ENCODE peak calls at places on chromosomes 16 and 17, in nine cellular contexts. One of them, this sample, is unnamed.

GRCh38 chr16:26688699-26689098 is 378.0 kb upstream of the C16orf82 start:
- DNase-seq in adrenal gland: no peak
- DNase-seq in dorsolateral prefrontal cortex: no peak
- DNase-seq in A549: no peak
- DNase-seq in SK-N-SH: no peak
- DNase-seq in HL-60: no peak
- DNase-seq in lung: no peak
- DNase-seq in psoas muscle: no peak
- DNase-seq in ascending aorta: no peak
- DNase-seq in this sample: no peak

GRCh38 chr17:35730400-35731005 is 936 bp upstream of the RASL10B start:
- DNase-seq in adrenal gland: no peak
- DNase-seq in dorsolateral prefrontal cortex: no peak
- DNase-seq in A549: no peak
- DNase-seq in SK-N-SH: no peak
- DNase-seq in HL-60: no peak
- DNase-seq in lung: no peak
- DNase-seq in psoas muscle: no peak
- DNase-seq in ascending aorta: no peak
- DNase-seq in this sample: no peak

GRCh38 chr17:40063034-40063765 is 435 bp downstream of the THRA start:
- DNase-seq in adrenal gland: peak; percentile 59
- DNase-seq in dorsolateral prefrontal cortex: no peak
- DNase-seq in A549: no peak
- DNase-seq in SK-N-SH: peak; percentile 82
- DNase-seq in HL-60: peak; percentile 91
- DNase-seq in lung: peak; percentile 62
- DNase-seq in psoas muscle: peak; percentile 70
- DNase-seq in ascending aorta: no peak
- DNase-seq in this sample: no peak

GRCh38 chr16:55403464-55403863 is 75.5 kb upstream of the MMP2 start:
- DNase-seq in adrenal gland: no peak
- DNase-seq in dorsolateral prefrontal cortex: no peak
- DNase-seq in A549: no peak
- DNase-seq in SK-N-SH: no peak
- DNase-seq in HL-60: no peak
- DNase-seq in lung: no peak
- DNase-seq in psoas muscle: no peak
- DNase-seq in ascending aorta: no peak
- DNase-seq in this sample: no peak

GRCh38 chr17:19568016-19568350 is 34.3 kb downstream of the SLC47A1 start:
- DNase-seq in adrenal gland: no peak
- DNase-seq in dorsolateral prefrontal cortex: no peak
- DNase-seq in A549: no peak
- DNase-seq in SK-N-SH: no peak
- DNase-seq in HL-60: no peak
- DNase-seq in lung: no peak
- DNase-seq in psoas muscle: no peak
- DNase-seq in ascending aorta: no peak
- DNase-seq in this sample: no peak

GRCh38 chr17:66508896-66509843 is 206.8 kb downstream of the PRKCA start:
- DNase-seq in adrenal gland: peak; percentile 71
- DNase-seq in dorsolateral prefrontal cortex: no peak
- DNase-seq in A549: peak; percentile 97
- DNase-seq in SK-N-SH: no peak
- DNase-seq in HL-60: no peak
- DNase-seq in lung: peak; percentile 64
- DNase-seq in psoas muscle: no peak
- DNase-seq in ascending aorta: no peak
- DNase-seq in this sample: no peak

GRCh38 chr17:3687949-3688614 is 7.9 kb downstream of the P2RX5 start:
- DNase-seq in adrenal gland: no peak
- DNase-seq in dorsolateral prefrontal cortex: no peak
- DNase-seq in A549: no peak
- DNase-seq in SK-N-SH: peak; percentile 27
- DNase-seq in HL-60: no peak
- DNase-seq in lung: no peak
- DNase-seq in psoas muscle: no peak
- DNase-seq in ascending aorta: no peak
- DNase-seq in this sample: no peak

GRCh38 chr17:74190154-74190553 is 13.3 kb upstream of the RPL38 start:
- DNase-seq in adrenal gland: no peak
- DNase-seq in dorsolateral prefrontal cortex: no peak
- DNase-seq in A549: peak; percentile 73
- DNase-seq in SK-N-SH: peak; percentile 90
- DNase-seq in HL-60: no peak
- DNase-seq in lung: no peak
- DNase-seq in psoas muscle: no peak
- DNase-seq in ascending aorta: no peak
- DNase-seq in this sample: no peak

GRCh38 chr17:77619851-77620250 is 338.7 kb upstream of the TNRC6C start:
- DNase-seq in adrenal gland: no peak
- DNase-seq in dorsolateral prefrontal cortex: no peak
- DNase-seq in A549: peak; percentile 45
- DNase-seq in SK-N-SH: no peak
- DNase-seq in HL-60: no peak
- DNase-seq in lung: no peak
- DNase-seq in psoas muscle: no peak
- DNase-seq in ascending aorta: no peak
- DNase-seq in this sample: no peak

GRCh38 chr17:38742431-38743308 is 5.5 kb downstream of the PCGF2 start:
- DNase-seq in adrenal gland: peak; percentile 69
- DNase-seq in dorsolateral prefrontal cortex: no peak
- DNase-seq in A549: peak; percentile 51
- DNase-seq in SK-N-SH: peak; percentile 84
- DNase-seq in HL-60: no peak
- DNase-seq in lung: peak; percentile 72
- DNase-seq in psoas muscle: no peak
- DNase-seq in ascending aorta: no peak
- DNase-seq in this sample: no peak

GRCh38 chr17:50501054-50501453 is 7.2 kb upstream of the MYCBPAP start:
- DNase-seq in adrenal gland: no peak
- DNase-seq in dorsolateral prefrontal cortex: no peak
- DNase-seq in A549: peak; percentile 54
- DNase-seq in SK-N-SH: peak; percentile 55
- DNase-seq in HL-60: no peak
- DNase-seq in lung: no peak
- DNase-seq in psoas muscle: no peak
- DNase-seq in ascending aorta: no peak
- DNase-seq in this sample: no peak
- TF ChIP-seq CTCF in adrenal gland: peak; percentile 49
- TF ChIP-seq CTCF in dorsolateral prefrontal cortex: peak; percentile 23
- TF ChIP-seq CTCF in A549: peak; percentile 64
- TF ChIP-seq CTCF in SK-N-SH: peak; percentile 69
- TF ChIP-seq CTCF in HL-60: no peak
- TF ChIP-seq CTCF in lung: no peak
- TF ChIP-seq CTCF in psoas muscle: peak; percentile 26
- TF ChIP-seq CTCF in ascending aorta: peak; percentile 14
- TF ChIP-seq CTCF in this sample: peak; percentile 35

GRCh38 chr17:82798752-82799151 is 41.1 kb downstream of the ZNF750 start:
- DNase-seq in adrenal gland: no peak
- DNase-seq in dorsolateral prefrontal cortex: no peak
- DNase-seq in A549: no peak
- DNase-seq in SK-N-SH: no peak
- DNase-seq in HL-60: no peak
- DNase-seq in lung: no peak
- DNase-seq in psoas muscle: no peak
- DNase-seq in ascending aorta: no peak
- DNase-seq in this sample: no peak

GRCh38 chr17:82802141-82802540 is 37.7 kb downstream of the ZNF750 start:
- DNase-seq in adrenal gland: no peak
- DNase-seq in dorsolateral prefrontal cortex: no peak
- DNase-seq in A549: no peak
- DNase-seq in SK-N-SH: no peak
- DNase-seq in HL-60: no peak
- DNase-seq in lung: no peak
- DNase-seq in psoas muscle: no peak
- DNase-seq in ascending aorta: no peak
- DNase-seq in this sample: no peak

GRCh38 chr17:82799591-82799990 is 40.2 kb downstream of the ZNF750 start:
- DNase-seq in adrenal gland: no peak
- DNase-seq in dorsolateral prefrontal cortex: no peak
- DNase-seq in A549: no peak
- DNase-seq in SK-N-SH: no peak
- DNase-seq in HL-60: no peak
- DNase-seq in lung: no peak
- DNase-seq in psoas muscle: no peak
- DNase-seq in ascending aorta: no peak
- DNase-seq in this sample: no peak

GRCh38 chr17:82801377-82801970 is 38.3 kb downstream of the ZNF750 start:
- DNase-seq in adrenal gland: no peak
- DNase-seq in dorsolateral prefrontal cortex: no peak
- DNase-seq in A549: no peak
- DNase-seq in SK-N-SH: no peak
- DNase-seq in HL-60: no peak
- DNase-seq in lung: no peak
- DNase-seq in psoas muscle: no peak
- DNase-seq in ascending aorta: no peak
- DNase-seq in this sample: no peak

DNA sequence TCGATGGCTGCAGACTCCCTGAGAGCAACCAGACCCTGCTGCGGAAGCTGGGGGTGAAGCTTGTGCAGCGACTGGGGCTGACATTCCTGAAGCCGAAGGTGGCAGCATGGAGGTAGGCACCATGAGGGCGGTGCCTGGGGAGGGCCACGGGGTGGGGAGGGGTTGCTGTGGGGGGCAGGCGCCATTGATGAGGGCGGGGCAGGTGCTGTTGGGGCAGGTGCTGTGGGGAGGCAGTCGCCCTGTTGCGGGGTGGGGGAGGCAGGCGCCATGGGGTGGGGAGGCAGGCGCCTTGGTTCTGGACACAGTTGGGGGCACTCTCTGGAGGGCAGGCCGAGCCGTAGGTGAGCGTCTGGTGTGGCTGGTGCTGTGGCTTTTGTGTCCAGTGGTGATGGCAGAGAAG is 38.9 kb downstream of the ZNF750 start:
- DNase-seq in adrenal gland: no peak
- DNase-seq in dorsolateral prefrontal cortex: no peak
- DNase-seq in A549: no peak
- DNase-seq in SK-N-SH: no peak
- DNase-seq in HL-60: no peak
- DNase-seq in lung: no peak
- DNase-seq in psoas muscle: no peak
- DNase-seq in ascending aorta: no peak
- DNase-seq in this sample: no peak
- H3K4me3 ChIP-seq in adrenal gland: no peak overlapping the region
- H3K4me3 ChIP-seq in dorsolateral prefrontal cortex: no peak overlapping the region
- H3K4me3 ChIP-seq in A549: no peak overlapping the region
- H3K4me3 ChIP-seq in SK-N-SH: no peak overlapping the region
- H3K4me3 ChIP-seq in HL-60: no peak overlapping the region
- H3K4me3 ChIP-seq in lung: no peak overlapping the region
- H3K4me3 ChIP-seq in psoas muscle: no peak overlapping the region
- H3K4me3 ChIP-seq in ascending aorta: no peak overlapping the region
- H3K4me3 ChIP-seq in this sample: no peak overlapping the region

GRCh38 chr17:17751996-17752821 is 71.0 kb downstream of the RAI1 start:
- DNase-seq in adrenal gland: peak; percentile 97
- DNase-seq in dorsolateral prefrontal cortex: peak; percentile 94
- DNase-seq in A549: peak; percentile 97
- DNase-seq in SK-N-SH: peak; percentile 94
- DNase-seq in HL-60: peak; percentile 77
- DNase-seq in lung: peak; percentile 95
- DNase-seq in psoas muscle: peak; percentile 97
- DNase-seq in ascending aorta: peak; percentile 94
- DNase-seq in this sample: peak; percentile 77

GRCh38 chr17:17749921-17750320 is 68.7 kb downstream of the RAI1 start:
- DNase-seq in adrenal gland: no peak
- DNase-seq in dorsolateral prefrontal cortex: peak; percentile 87
- DNase-seq in A549: peak; percentile 75
- DNase-seq in SK-N-SH: peak; percentile 83
- DNase-seq in HL-60: no peak
- DNase-seq in lung: peak; percentile 62
- DNase-seq in psoas muscle: no peak
- DNase-seq in ascending aorta: no peak
- DNase-seq in this sample: peak; percentile 66

GRCh38 chr17:17749025-17749772 is 67.9 kb downstream of the RAI1 start:
- DNase-seq in adrenal gland: no peak
- DNase-seq in dorsolateral prefrontal cortex: no peak
- DNase-seq in A549: no peak
- DNase-seq in SK-N-SH: peak; percentile 81
- DNase-seq in HL-60: no peak
- DNase-seq in lung: no peak
- DNase-seq in psoas muscle: no peak
- DNase-seq in ascending aorta: no peak
- DNase-seq in this sample: no peak

GRCh38 chr17:17751489-17751995 is 70.3 kb downstream of the RAI1 start:
- DNase-seq in adrenal gland: no peak
- DNase-seq in dorsolateral prefrontal cortex: no peak
- DNase-seq in A549: no peak
- DNase-seq in SK-N-SH: no peak
- DNase-seq in HL-60: no peak
- DNase-seq in lung: no peak
- DNase-seq in psoas muscle: no peak
- DNase-seq in ascending aorta: no peak
- DNase-seq in this sample: no peak

GRCh38 chr17:17750881-17751280 is 69.6 kb downstream of the RAI1 start:
- DNase-seq in adrenal gland: no peak
- DNase-seq in dorsolateral prefrontal cortex: no peak
- DNase-seq in A549: no peak
- DNase-seq in SK-N-SH: no peak
- DNase-seq in HL-60: peak; percentile 35
- DNase-seq in lung: no peak
- DNase-seq in psoas muscle: no peak
- DNase-seq in ascending aorta: no peak
- DNase-seq in this sample: peak; percentile 73
- TF ChIP-seq CTCF in adrenal gland: no peak
- TF ChIP-seq CTCF in dorsolateral prefrontal cortex: no peak
- TF ChIP-seq CTCF in A549: no peak
- TF ChIP-seq CTCF in SK-N-SH: no peak
- TF ChIP-seq CTCF in HL-60: no peak
- TF ChIP-seq CTCF in lung: no peak
- TF ChIP-seq CTCF in psoas muscle: no peak
- TF ChIP-seq CTCF in ascending aorta: no peak
- TF ChIP-seq CTCF in this sample: no peak

GRCh38 chr16:22693670-22694340 is 120.2 kb upstream of the HS3ST2 start:
- DNase-seq in adrenal gland: no peak
- DNase-seq in dorsolateral prefrontal cortex: no peak
- DNase-seq in A549: no peak
- DNase-seq in SK-N-SH: no peak
- DNase-seq in HL-60: no peak
- DNase-seq in lung: no peak
- DNase-seq in psoas muscle: no peak
- DNase-seq in ascending aorta: no peak
- DNase-seq in this sample: no peak

GRCh38 chr16:22692916-22693646 is 120.9 kb upstream of the HS3ST2 start:
- DNase-seq in adrenal gland: no peak
- DNase-seq in dorsolateral prefrontal cortex: no peak
- DNase-seq in A549: no peak
- DNase-seq in SK-N-SH: no peak
- DNase-seq in HL-60: no peak
- DNase-seq in lung: no peak
- DNase-seq in psoas muscle: peak; percentile 30
- DNase-seq in ascending aorta: no peak
- DNase-seq in this sample: no peak

GRCh38 chr16:22699356-22699755 is 114.6 kb upstream of the HS3ST2 start:
- DNase-seq in adrenal gland: no peak
- DNase-seq in dorsolateral prefrontal cortex: no peak
- DNase-seq in A549: no peak
- DNase-seq in SK-N-SH: no peak
- DNase-seq in HL-60: no peak
- DNase-seq in lung: no peak
- DNase-seq in psoas muscle: no peak
- DNase-seq in ascending aorta: no peak
- DNase-seq in this sample: no peak

GRCh38 chr16:22692034-22692433 is 121.9 kb upstream of the HS3ST2 start:
- DNase-seq in adrenal gland: no peak
- DNase-seq in dorsolateral prefrontal cortex: no peak
- DNase-seq in A549: no peak
- DNase-seq in SK-N-SH: no peak
- DNase-seq in HL-60: no peak
- DNase-seq in lung: no peak
- DNase-seq in psoas muscle: no peak
- DNase-seq in ascending aorta: no peak
- DNase-seq in this sample: no peak

GRCh38 chr16:22694887-22695382 is 119.0 kb upstream of the HS3ST2 start:
- DNase-seq in adrenal gland: no peak
- DNase-seq in dorsolateral prefrontal cortex: no peak
- DNase-seq in A549: no peak
- DNase-seq in SK-N-SH: no peak
- DNase-seq in HL-60: no peak
- DNase-seq in lung: no peak
- DNase-seq in psoas muscle: no peak
- DNase-seq in ascending aorta: no peak
- DNase-seq in this sample: no peak
- H3K4me3 ChIP-seq in adrenal gland: no peak overlapping the region
- H3K4me3 ChIP-seq in dorsolateral prefrontal cortex: no peak overlapping the region
- H3K4me3 ChIP-seq in A549: no peak overlapping the region
- H3K4me3 ChIP-seq in SK-N-SH: no peak overlapping the region
- H3K4me3 ChIP-seq in HL-60: no peak overlapping the region
- H3K4me3 ChIP-seq in lung: no peak overlapping the region
- H3K4me3 ChIP-seq in psoas muscle: no peak overlapping the region
- H3K4me3 ChIP-seq in ascending aorta: no peak overlapping the region
- H3K4me3 ChIP-seq in this sample: no peak overlapping the region